ENCODE peak calls at places on chromosomes 6 and 20, in seven cellular contexts. I is activated naive CD4-positive, alpha-beta T cell; X is posterior cingulate gyrus; E is GM03348; O is GM13977; D is ovary; B is neural crest cell. C is an unnamed sample.
A peak's percentile ranks its signal among the peaks of the same experiment; 100 is the strongest.

GRCh38 chr6:63509652-63510352 is 62.5 kb upstream of the LOC128125822 start:
- DNase-seq in I (no peak), X (no peak), E (peak; percentile 14), O (peak; percentile 13), D (peak; percentile 86), B (no peak), C (no peak)

GRCh38 chr6:34714663-34715062 is 18.1 kb upstream of the ILRUN start:
- DNase-seq in I (no peak), X (no peak), E (no peak), O (no peak), D (no peak), B (no peak), C (no peak)

GRCh38 chr20:24632581-24632980 is 163.2 kb downstream of the SYNDIG1 start:
- DNase-seq in I (no peak), X (no peak), E (no peak), O (no peak), D (no peak), B (no peak), C (no peak)

GRCh38 chr6:31582230-31582601 is at the start of gene LTB:
- DNase-seq in I (peak; percentile 69), X (no peak), E (no peak), O (no peak), D (no peak), B (no peak), C (peak; percentile 75)

GRCh38 chr6:9523462-9523861 is 891.4 kb downstream of the TFAP2A start:
- DNase-seq in I (no peak), X (no peak), E (peak; percentile 68), O (no peak), D (no peak), B (no peak), C (no peak)

GRCh38 chr6:116246089-116246488 is 7.8 kb downstream of the TSPYL4 start:
- DNase-seq in I (no peak), X (no peak), E (peak; percentile 53), O (no peak), D (no peak), B (no peak), C (no peak)

GRCh38 chr20:49594929-49595311 is 27.0 kb upstream of the PTGIS start:
- DNase-seq in I (no peak), X (no peak), E (no peak), O (no peak), D (no peak), B (no peak), C (no peak)

GRCh38 chr6:16358531-16359138 is 120.2 kb downstream of the GMPR start:
- DNase-seq in I (no peak), X (no peak), E (no peak), O (no peak), D (no peak), B (no peak), C (no peak)

GRCh38 chr6:169956580-169956979 is 205.2 kb downstream of the ERMARD start:
- DNase-seq in I (no peak), X (no peak), E (no peak), O (no peak), D (no peak), B (no peak), C (no peak)

GRCh38 chr6:99846021-99846420 is 148.0 kb downstream of the MCHR2 start:
- DNase-seq in I (no peak), X (no peak), E (no peak), O (no peak), D (no peak), B (no peak), C (no peak)

GRCh38 chr20:49969946-49970345 is 12.8 kb upstream of the SNAI1 start:
- DNase-seq in I (no peak), X (no peak), E (no peak), O (no peak), D (no peak), B (no peak), C (no peak)

GRCh38 chr6:139011980-139012379 is 16.6 kb upstream of the ABRACL start:
- DNase-seq in I (no peak), X (no peak), E (no peak), O (no peak), D (no peak), B (no peak), C (no peak)

GRCh38 chr6:42315991-42316378 is 98.3 kb upstream of the MRPS10 start:
- DNase-seq in I (no peak), X (no peak), E (peak; percentile 91), O (no peak), D (no peak), B (no peak), C (no peak)

GRCh38 chr6:34587325-34587724 is 31.2 kb upstream of the SPDEF start:
- DNase-seq in I (no peak), X (no peak), E (no peak), O (no peak), D (no peak), B (no peak), C (no peak)

GRCh38 chr20:35901678-35902544 is 52.4 kb downstream of the SCAND1 start:
- DNase-seq in I (no peak), X (no peak), E (peak; percentile 83), O (no peak), D (no peak), B (no peak), C (no peak)

GRCh38 chr6:13030421-13030820 is 297.9 kb downstream of the TBC1D7 start:
- DNase-seq in I (no peak), X (no peak), E (no peak), O (no peak), D (no peak), B (no peak), C (no peak)

GRCh38 chr6:91730710-91731109 is 1143.8 kb upstream of the MAP3K7 start:
- DNase-seq in I (no peak), X (no peak), E (no peak), O (no peak), D (no peak), B (no peak), C (no peak)

GRCh38 chr6:36120979-36121706 is 9.2 kb upstream of the MAPK13 start:
- DNase-seq in I (peak; percentile 17), X (no peak), E (peak; percentile 68), O (no peak), D (no peak), B (no peak), C (peak; percentile 75)

GRCh38 chr6:74249658-74250057 is 553.7 kb downstream of the CD109 start:
- DNase-seq in I (no peak), X (no peak), E (no peak), O (no peak), D (no peak), B (no peak), C (no peak)

GRCh38 chr6:3139090-3139903 is 18.0 kb downstream of the TUBB2A start:
- DNase-seq in I (no peak), X (no peak), E (peak; percentile 32), O (no peak), D (no peak), B (no peak), C (no peak)

GRCh38 chr6:15534970-15535369 is 127.9 kb downstream of the DTNBP1 start:
- DNase-seq in I (no peak), X (no peak), E (no peak), O (no peak), D (no peak), B (no peak), C (no peak)

GRCh38 chr6:129678463-129678862 is 31.5 kb downstream of the ARHGAP18 start:
- DNase-seq in I (no peak), X (no peak), E (no peak), O (no peak), D (no peak), B (no peak), C (no peak)

GRCh38 chr6:97053643-97054411 is 129.3 kb downstream of the KLHL32 start:
- DNase-seq in I (no peak), X (no peak), E (peak; percentile 45), O (no peak), D (no peak), B (no peak), C (no peak)

C was measured in naive thymus-derived CD8-positive, alpha-beta T cell.